ENCODE peak calls at places on chromosome 12, in six cellular contexts. A is tibial nerve, Z is breast epithelium, Y is neural crest cell, G is tibial artery, T is pancreas. R is an unnamed sample.

GRCh38 chr12:89160716-89161123 is 191.6 kb downstream of the DUSP6 start:
- DNase-seq in A (peak; percentile 39), Z (no peak), Y (no peak), G (peak; percentile 66), T (no peak), R (peak; percentile 59)

GRCh38 chr12:121534495-121535148 is 46.2 kb downstream of the KDM2B start:
- DNase-seq in A (no peak), Z (no peak), Y (no peak), G (no peak), T (no peak), R (no peak)

GRCh38 chr12:19206493-19207077 is 77.1 kb downstream of the PLEKHA5 start:
- DNase-seq in A (no peak), Z (no peak), Y (no peak), G (no peak), T (no peak), R (no peak)

GRCh38 chr12:72832024-72832423 is 559.9 kb downstream of the TRHDE start:
- DNase-seq in A (peak; percentile 23), Z (no peak), Y (no peak), G (peak; percentile 46), T (no peak), R (no peak)

GRCh38 chr12:114916124-114916523 is 232.1 kb upstream of the TBX3 start:
- DNase-seq in A (no peak), Z (no peak), Y (no peak), G (no peak), T (no peak), R (peak; percentile 82)

GRCh38 chr12:72134934-72135333 is 137.2 kb upstream of the TRHDE start:
- DNase-seq in A (no peak), Z (no peak), Y (no peak), G (no peak), T (no peak), R (no peak)

GRCh38 chr12:89247962-89248361 is 104.3 kb downstream of the DUSP6 start:
- DNase-seq in A (no peak), Z (no peak), Y (no peak), G (no peak), T (no peak), R (no peak)

GRCh38 chr12:66387067-66387466 is 84.8 kb downstream of the HELB start:
- DNase-seq in A (no peak), Z (no peak), Y (no peak), G (no peak), T (no peak), R (no peak)

GRCh38 chr12:16607895-16608294 is 1.9 kb upstream of the LMO3 start:
- DNase-seq in A (no peak), Z (no peak), Y (no peak), G (no peak), T (no peak), R (no peak)

GRCh38 chr12:52848661-52849255 is at the start of gene KRT78:
- DNase-seq in A (no peak), Z (no peak), Y (no peak), G (no peak), T (no peak), R (no peak)

GRCh38 chr12:13097526-13097925 is 5.9 kb downstream of the GSG1 start:
- DNase-seq in A (no peak), Z (no peak), Y (no peak), G (no peak), T (no peak), R (no peak)

GRCh38 chr12:6322969-6323339 is 12.5 kb downstream of the PLEKHG6 start:
- DNase-seq in A (no peak), Z (no peak), Y (no peak), G (no peak), T (no peak), R (no peak)

GRCh38 chr12:117919479-117919878 is 49.3 kb downstream of the KSR2 start:
- DNase-seq in A (no peak), Z (no peak), Y (no peak), G (no peak), T (no peak), R (no peak)

GRCh38 chr12:41188058-41188840 is at the start of gene PDZRN4:
- DNase-seq in A (peak; percentile 60), Z (no peak), Y (peak; percentile 38), G (peak; percentile 42), T (peak; percentile 77), R (no peak)

GRCh38 chr12:53049582-53050318 is at the start of gene TNS2:
- DNase-seq in A (peak; percentile 90), Z (peak; percentile 69), Y (no peak), G (peak; percentile 95), T (peak; percentile 90), R (no peak)

GRCh38 chr12:30652034-30652696 is 43.5 kb downstream of the IPO8 start:
- DNase-seq in A (no peak), Z (no peak), Y (no peak), G (no peak), T (no peak), R (no peak)

GRCh38 chr12:67436230-67436629 is 167.1 kb downstream of the CAND1 start:
- DNase-seq in A (no peak), Z (no peak), Y (no peak), G (no peak), T (no peak), R (no peak)

GRCh38 chr12:56221233-56221756 is 427 bp downstream of the RNF41 start:
- DNase-seq in A (peak; percentile 37), Z (peak; percentile 74), Y (peak; percentile 14), G (peak; percentile 59), T (no peak), R (peak; percentile 65)

GRCh38 chr12:67475725-67476124 is 172.8 kb upstream of the DYRK2 start:
- DNase-seq in A (no peak), Z (no peak), Y (no peak), G (no peak), T (no peak), R (no peak)

GRCh38 chr12:105083551-105084105 is 630 bp downstream of the ALDH1L2 start:
- DNase-seq in A (peak; percentile 63), Z (no peak), Y (peak; percentile 7), G (peak; percentile 81), T (peak; percentile 77), R (no peak)

GRCh38 chr12:591571-592505 is 71.4 kb downstream of the NINJ2 start:
- DNase-seq in A (no peak), Z (no peak), Y (no peak), G (no peak), T (peak; percentile 91), R (no peak)

GRCh38 chr12:54182981-54183380 is 5.8 kb downstream of the SMUG1 start:
- DNase-seq in A (no peak), Z (no peak), Y (no peak), G (no peak), T (no peak), R (no peak)

GRCh38 chr12:54187075-54187474 is 1.7 kb downstream of the SMUG1 start:
- DNase-seq in A (no peak), Z (no peak), Y (no peak), G (no peak), T (no peak), R (no peak)

GRCh38 chr12:54185919-54186318 is 2.9 kb downstream of the SMUG1 start:
- DNase-seq in A (no peak), Z (no peak), Y (no peak), G (no peak), T (no peak), R (no peak)

GRCh38 chr12:54182086-54182485 is 6.7 kb downstream of the SMUG1 start:
- DNase-seq in A (no peak), Z (no peak), Y (no peak), G (no peak), T (no peak), R (no peak)

DNA sequence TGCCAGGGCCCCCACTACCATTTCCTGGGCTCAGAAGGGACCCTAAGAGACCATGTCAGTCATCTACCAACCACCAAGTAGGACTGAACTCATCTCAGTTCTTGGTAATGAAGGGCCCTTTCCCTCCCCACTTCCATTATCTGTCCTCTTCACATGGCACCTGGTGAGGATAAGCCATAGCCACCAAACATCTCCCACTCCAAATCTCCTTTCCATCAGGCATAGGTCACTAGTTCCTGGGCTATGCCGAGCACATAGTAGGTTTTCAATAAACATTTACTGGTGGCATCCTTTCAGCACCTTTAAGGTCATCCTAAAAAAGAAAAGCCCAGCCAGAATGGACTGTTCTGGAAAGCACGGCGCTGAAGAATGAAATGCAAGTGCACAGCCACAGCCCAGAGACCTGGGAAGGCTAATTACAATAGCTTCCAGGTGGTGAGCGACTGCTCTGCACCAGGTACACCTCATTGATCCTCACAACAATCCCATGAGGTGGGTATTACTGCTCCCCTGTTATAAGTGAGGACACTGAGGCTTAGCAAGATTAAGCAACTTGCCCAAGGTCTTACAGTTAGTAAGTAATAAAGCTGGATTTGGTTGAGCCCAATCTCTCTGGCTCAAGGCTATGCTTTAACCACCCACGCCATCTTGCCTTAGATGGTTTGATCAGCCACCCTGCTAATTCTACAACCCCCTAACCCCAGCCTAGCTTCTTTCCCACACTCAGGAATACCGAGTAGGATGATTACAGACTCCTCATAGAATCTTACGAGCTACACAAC is 4.6 kb downstream of the SMUG1 start:
- DNase-seq in A (no peak), Z (no peak), Y (no peak), G (no peak), T (no peak), R (no peak)
- TF ChIP-seq CTCF in A (no peak), Z (no peak), Y (no peak), G (no peak), T (no peak), R (no peak)

DNA sequence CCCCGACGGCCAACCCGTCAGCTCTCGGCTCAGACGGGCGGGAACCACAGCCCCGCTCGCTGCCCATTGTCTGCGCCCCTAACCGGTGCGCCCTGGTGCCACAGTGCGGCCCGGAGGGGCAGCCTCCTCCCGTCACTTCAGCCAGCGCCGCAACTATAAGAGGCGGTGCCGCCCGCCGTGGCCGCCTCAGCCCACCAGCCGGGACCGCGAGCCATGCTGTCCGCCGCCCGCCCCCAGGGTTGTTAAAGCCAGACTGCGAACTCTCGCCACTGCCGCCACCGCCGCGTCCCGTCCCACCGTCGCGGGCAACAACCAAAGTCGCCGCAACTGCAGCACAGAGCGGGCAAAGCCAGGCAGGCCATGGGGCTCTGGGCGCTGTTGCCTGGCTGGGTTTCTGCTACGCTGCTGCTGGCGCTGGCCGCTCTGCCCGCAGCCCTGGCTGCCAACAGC is at the start of gene WNT1:
- DNase-seq in A (no peak), Z (no peak), Y (no peak), G (no peak), T (peak; percentile 86), R (no peak)
- TF ChIP-seq CTCF in A (no peak), Z (no peak), Y (peak; percentile 56), G (no peak), T (no peak), R (no peak)

GRCh38 chr12:96720363-96720705 is 186.7 kb upstream of the NEDD1 start:
- DNase-seq in A (no peak), Z (no peak), Y (no peak), G (no peak), T (peak; percentile 50), R (no peak)
- TF ChIP-seq CTCF in A (no peak), Z (no peak), Y (peak; percentile 19), G (no peak), T (no peak), R (no peak)

GRCh38 chr12:112796067-112796466 is 4.5 kb downstream of the RPH3A start:
- DNase-seq in A (no peak), Z (no peak), Y (no peak), G (no peak), T (no peak), R (no peak)

GRCh38 chr12:112798019-112798760 is 6.6 kb downstream of the RPH3A start:
- DNase-seq in A (no peak), Z (no peak), Y (no peak), G (no peak), T (no peak), R (no peak)

GRCh38 chr12:112803620-112804279 is 12.2 kb downstream of the RPH3A start:
- DNase-seq in A (no peak), Z (no peak), Y (no peak), G (no peak), T (no peak), R (no peak)

GRCh38 chr12:112800183-112800582 is 8.6 kb downstream of the RPH3A start:
- DNase-seq in A (no peak), Z (no peak), Y (no peak), G (no peak), T (no peak), R (no peak)

GRCh38 chr12:112801055-112801454 is 9.5 kb downstream of the RPH3A start:
- DNase-seq in A (no peak), Z (no peak), Y (no peak), G (no peak), T (no peak), R (no peak)
- TF ChIP-seq CTCF in A (no peak), Z (no peak), Y (no peak), G (no peak), T (no peak), R (no peak)